ENCODE peak calls at places on chromosomes 16 and 17, in ten cellular contexts. M, I, J, V, T, R, F, P, X and Q are unnamed samples.

GRCh38 chr17:63622571-63623390 is 564 bp downstream of the MAP3K3 start:
- DNase-seq in R (peak), F (peak), X (peak), I (peak), M (no peak), V (peak), J (peak), T (peak), P (peak), Q (peak)

GRCh38 chr16:24853830-24854229 is 8.1 kb downstream of the SLC5A11 start:
- DNase-seq in V (no peak), F (no peak), I (no peak), T (no peak), X (no peak), R (no peak), J (peak), P (peak), M (no peak), Q (no peak)

GRCh38 chr17:79831367-79832210 is 7.7 kb downstream of the CBX4 start:
- DNase-seq in R (no peak), X (no peak), P (no peak), M (no peak), V (no peak), I (peak), F (peak), T (peak), J (no peak), Q (no peak)

GRCh38 chr17:65593870-65594584 is 32.6 kb upstream of the AXIN2 start:
- DNase-seq in J (peak), V (no peak), T (peak), P (no peak), R (no peak), I (no peak), X (no peak), F (no peak), M (no peak), Q (no peak)

GRCh38 chr16:68347605-68348004 is 36.8 kb downstream of the PRMT7 start:
- DNase-seq in R (no peak), M (no peak), I (no peak), T (no peak), F (no peak), P (no peak), X (no peak), V (no peak), J (no peak), Q (no peak)

GRCh38 chr17:59753522-59754467 is 46.3 kb downstream of the VMP1 start:
- DNase-seq in F (no peak), T (peak), R (no peak), J (peak), P (peak), I (no peak), V (no peak), X (no peak), M (peak), Q (no peak)

GRCh38 chr16:28212532-28212873 is 738 bp upstream of the XPO6 start:
- DNase-seq in I (no peak), F (no peak), P (peak), X (peak), T (no peak), J (peak), M (no peak), R (no peak), V (no peak), Q (no peak)

GRCh38 chr16:53768593-53768992 is 64.6 kb downstream of the FTO start:
- DNase-seq in T (no peak), V (no peak), F (no peak), X (no peak), M (peak), P (peak), R (no peak), J (peak), I (peak), Q (no peak)

GRCh38 chr17:67171560-67171959 is 73.4 kb downstream of the HELZ start:
- DNase-seq in J (no peak), M (no peak), X (no peak), V (no peak), R (no peak), F (no peak), I (no peak), T (no peak), P (no peak), Q (no peak)

GRCh38 chr17:19021622-19022083 is 17.1 kb upstream of the FAM83G start:
- DNase-seq in M (no peak), V (no peak), R (no peak), F (peak), T (peak), J (no peak), I (no peak), P (no peak), X (peak), Q (no peak)

GRCh38 chr16:66845791-66846221 is 1.6 kb downstream of the CA7 start:
- DNase-seq in V (peak), R (no peak), P (peak), F (no peak), J (no peak), I (no peak), X (no peak), T (no peak), M (no peak), Q (no peak)

GRCh38 chr16:89045181-89045815 is 48.4 kb upstream of the ACSF3 start:
- DNase-seq in V (peak), X (no peak), M (no peak), I (no peak), P (no peak), J (no peak), R (no peak), T (no peak), F (no peak), Q (no peak)

GRCh38 chr17:1060991-1061390 is 64.1 kb downstream of the TIMM22 start:
- DNase-seq in X (no peak), I (peak), R (no peak), M (peak), V (peak), P (peak), T (no peak), F (peak), J (peak), Q (no peak)

GRCh38 chr17:77723909-77724875 is 234.3 kb upstream of the TNRC6C start:
- DNase-seq in T (no peak), R (no peak), J (no peak), I (no peak), F (no peak), X (no peak), M (no peak), V (no peak), P (no peak), Q (no peak)

GRCh38 chr17:3667366-3668278 is 756 bp downstream of the TAX1BP3 start:
- DNase-seq in F (peak), T (peak), J (peak), V (peak), M (peak), P (peak), X (peak), R (peak), I (peak), Q (no peak)

GRCh38 chr17:76080207-76080933 is 1.4 kb downstream of the ZACN start:
- DNase-seq in V (no peak), T (peak), J (no peak), X (no peak), I (no peak), R (no peak), M (no peak), P (no peak), F (no peak), Q (no peak)

GRCh38 chr17:42050360-42051012 is at the start of gene C17orf113:
- DNase-seq in I (peak), X (peak), M (no peak), T (peak), R (peak), V (no peak), P (no peak), J (peak), F (peak), Q (peak)

GRCh38 chr16:1781758-1782407 is 488 bp downstream of the SPSB3 start:
- DNase-seq in F (peak), V (no peak), I (no peak), X (peak), M (no peak), P (no peak), J (peak), R (no peak), T (peak), Q (peak)

GRCh38 chr17:17108681-17109049 is 66.4 kb downstream of the MPRIP start:
- DNase-seq in P (no peak), R (no peak), F (peak), I (peak), J (no peak), X (no peak), M (no peak), V (no peak), T (no peak), Q (no peak)

GRCh38 chr17:73954981-73955380 is 248.5 kb upstream of the RPL38 start:
- DNase-seq in I (no peak), M (no peak), P (no peak), V (no peak), T (no peak), J (no peak), F (peak), X (no peak), R (no peak), Q (no peak)

GRCh38 chr16:68367034-68367433 is 56.2 kb downstream of the PRMT7 start:
- DNase-seq in X (peak), F (peak), I (no peak), V (peak), P (peak), R (no peak), T (peak), J (no peak), M (peak), Q (no peak)

GRCh38 chr17:15981208-15981607 is 18.3 kb downstream of the ZSWIM7 start:
- DNase-seq in P (no peak), X (no peak), R (no peak), T (no peak), V (no peak), F (no peak), I (no peak), M (no peak), J (no peak), Q (no peak)

GRCh38 chr17:420479-421175 is 68.0 kb upstream of the RPH3AL start:
- DNase-seq in X (no peak), T (no peak), V (no peak), R (no peak), M (no peak), F (no peak), P (no peak), J (no peak), I (no peak), Q (no peak)

GRCh38 chr17:4017377-4017776 is 53.1 kb upstream of the ATP2A3 start:
- DNase-seq in M (no peak), F (no peak), R (no peak), P (no peak), T (no peak), X (no peak), J (no peak), I (no peak), V (no peak), Q (no peak)

GRCh38 chr17:68847711-68848110 is 107.5 kb downstream of the ABCA8 start:
- DNase-seq in I (no peak), F (no peak), X (no peak), P (no peak), T (no peak), V (no peak), M (no peak), J (no peak), R (no peak), Q (no peak)

GRCh38 chr17:76208120-76208519 is 32.2 kb downstream of the RNF157 start:
- DNase-seq in X (no peak), J (no peak), V (no peak), T (no peak), M (no peak), I (no peak), P (no peak), F (no peak), R (no peak), Q (no peak)

GRCh38 chr16:15427648-15428239 is 6.6 kb upstream of the BMERB1 start:
- DNase-seq in P (peak), T (peak), V (no peak), F (peak), X (peak), I (peak), J (peak), M (peak), R (no peak), Q (peak)

GRCh38 chr17:57602896-57603295 is 142.2 kb downstream of the CCDC182 start:
- DNase-seq in F (no peak), X (no peak), P (no peak), T (no peak), R (no peak), J (no peak), V (no peak), I (no peak), M (no peak), Q (no peak)

GRCh38 chr17:37050905-37051304 is 102.2 kb downstream of the AATF start:
- DNase-seq in P (peak), M (no peak), J (peak), R (no peak), T (no peak), V (no peak), X (no peak), F (no peak), I (no peak), Q (no peak)

GRCh38 chr16:58464047-58464915 is 35.7 kb upstream of the NDRG4 start:
- DNase-seq in X (peak), T (peak), J (no peak), M (no peak), P (no peak), I (no peak), F (no peak), V (no peak), R (no peak), Q (peak)

DNA sequence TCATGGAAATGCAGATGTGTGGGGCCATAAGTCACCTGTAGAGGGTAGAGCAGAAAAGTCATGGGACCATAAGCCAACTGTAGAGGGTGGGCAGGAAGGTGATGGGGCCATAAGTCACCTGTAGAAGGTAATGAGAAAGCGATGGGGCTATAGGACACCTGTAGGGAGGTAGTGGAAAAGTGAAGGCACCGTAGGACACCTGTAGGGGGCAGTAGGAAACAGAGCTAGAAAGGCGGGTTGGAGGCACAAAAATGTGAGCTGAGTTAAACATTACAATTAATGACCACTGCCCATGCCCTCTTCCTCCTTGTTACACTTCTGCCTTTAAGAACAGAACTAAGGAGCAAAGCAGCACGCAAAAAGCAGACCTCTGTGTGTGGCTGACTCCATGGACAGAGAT is 150.1 kb downstream of the SHISA6 start:
- DNase-seq in I (no peak), J (no peak), M (no peak), F (no peak), R (no peak), V (no peak), T (peak), P (no peak), X (no peak), Q (no peak)
- TF ChIP-seq CTCF in I (no peak), J (no peak), M (no peak), F (no peak), R (no peak), V (no peak), T (peak), P (peak), X (no peak), Q (no peak)

GRCh38 chr16:21685034-21685455 is 21.3 kb downstream of the OTOA start:
- DNase-seq in P (no peak), M (no peak), I (no peak), T (peak), F (no peak), J (no peak), X (peak), R (no peak), V (no peak), Q (no peak)

GRCh38 chr16:21683184-21683583 is 19.4 kb downstream of the OTOA start:
- DNase-seq in X (no peak), M (no peak), R (no peak), T (no peak), F (no peak), V (no peak), J (no peak), I (no peak), P (no peak), Q (no peak)

GRCh38 chr16:21689107-21689506 is 25.3 kb downstream of the OTOA start:
- DNase-seq in I (no peak), T (no peak), M (no peak), R (no peak), P (no peak), V (no peak), F (no peak), J (no peak), X (no peak), Q (no peak)

DNA sequence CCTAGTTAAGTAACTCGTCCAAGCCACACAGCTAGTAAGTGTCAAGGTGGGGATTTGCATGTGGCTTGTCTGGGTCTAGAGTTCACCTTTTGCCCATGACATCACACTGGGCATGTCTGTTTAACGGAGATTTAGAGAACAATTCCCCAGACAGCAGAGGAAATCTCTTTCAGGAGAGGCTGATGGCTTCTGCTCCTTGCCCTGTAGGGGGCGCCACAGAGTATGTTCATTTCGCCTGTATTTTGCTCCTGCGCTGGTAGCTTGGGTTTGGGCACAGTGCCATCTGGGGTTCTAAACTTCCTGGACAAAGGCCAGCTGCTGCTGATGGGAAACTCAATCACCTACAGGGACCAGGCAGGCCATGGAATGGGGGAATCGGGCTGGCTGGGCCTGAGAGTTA is 20.4 kb downstream of the OTOA start:
- DNase-seq in V (no peak), M (no peak), R (no peak), X (peak), T (peak), I (no peak), F (no peak), P (peak), J (no peak), Q (peak)
- TF ChIP-seq CTCF in V (peak), M (peak), R (peak), X (peak), T (peak), I (no peak), F (no peak), P (peak), J (peak), Q (peak)

GRCh38 chr17:50103252-50103651 is 8.1 kb downstream of the PDK2 start:
- DNase-seq in M (no peak), I (no peak), F (no peak), X (no peak), J (no peak), T (no peak), R (no peak), P (no peak), V (no peak), Q (no peak)

GRCh38 chr17:50102164-50102991 is 7.2 kb downstream of the PDK2 start:
- DNase-seq in V (no peak), X (no peak), F (peak), I (peak), T (no peak), P (no peak), R (no peak), J (no peak), M (no peak), Q (no peak)

GRCh38 chr17:50100921-50101345 is 5.8 kb downstream of the PDK2 start:
- DNase-seq in F (no peak), X (no peak), V (no peak), R (no peak), J (no peak), I (no peak), T (no peak), P (no peak), M (no peak), Q (no peak)

GRCh38 chr17:50100480-50100883 is 5.3 kb downstream of the PDK2 start:
- DNase-seq in I (no peak), J (no peak), F (peak), T (no peak), X (no peak), M (no peak), P (peak), R (no peak), V (no peak), Q (no peak)

DNA sequence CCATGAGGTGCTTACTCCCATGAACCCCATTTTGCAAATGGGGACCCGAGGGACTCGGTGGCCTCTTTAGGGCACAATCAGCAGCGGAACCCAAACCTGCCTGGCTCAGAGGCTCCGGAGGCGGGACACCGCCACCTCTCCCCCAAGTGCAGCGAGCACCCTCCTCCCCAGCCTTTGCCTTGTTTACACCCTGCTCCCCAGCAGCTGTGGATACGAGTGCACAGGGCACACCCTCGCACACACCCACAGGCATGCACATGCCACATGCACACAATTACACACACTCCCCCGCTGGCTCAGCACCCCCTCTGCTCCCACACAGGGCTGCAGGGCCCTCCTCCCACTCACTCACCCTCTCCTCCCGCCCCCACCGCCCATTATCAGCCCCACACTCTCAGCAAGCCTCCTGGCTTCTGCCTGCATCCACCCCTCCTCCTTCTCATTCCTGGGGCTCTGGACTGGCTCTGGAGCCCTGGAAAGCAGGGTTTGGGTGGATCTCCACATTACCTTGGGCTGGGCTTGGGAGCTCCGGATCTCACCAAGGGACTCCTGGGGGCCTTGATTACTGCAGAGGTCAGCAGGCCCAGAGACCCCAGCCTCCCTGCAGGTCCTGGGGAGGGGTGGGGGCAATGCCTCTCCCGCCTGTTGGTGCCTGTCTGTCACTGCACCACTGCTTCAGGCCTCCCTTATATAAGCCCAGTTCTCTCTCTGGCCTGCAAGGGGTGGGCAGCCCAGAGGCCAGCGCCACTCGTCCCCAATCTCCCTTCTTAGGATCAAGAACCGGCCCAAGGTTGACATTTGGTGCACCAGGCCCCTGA is 6.4 kb downstream of the PDK2 start:
- DNase-seq in I (no peak), X (no peak), J (no peak), T (peak), F (peak), P (no peak), R (no peak), M (no peak), V (no peak), Q (no peak)
- TF ChIP-seq CTCF in I (no peak), X (no peak), J (no peak), T (peak), F (no peak), P (no peak), R (no peak), M (no peak), V (no peak), Q (no peak)

DNA sequence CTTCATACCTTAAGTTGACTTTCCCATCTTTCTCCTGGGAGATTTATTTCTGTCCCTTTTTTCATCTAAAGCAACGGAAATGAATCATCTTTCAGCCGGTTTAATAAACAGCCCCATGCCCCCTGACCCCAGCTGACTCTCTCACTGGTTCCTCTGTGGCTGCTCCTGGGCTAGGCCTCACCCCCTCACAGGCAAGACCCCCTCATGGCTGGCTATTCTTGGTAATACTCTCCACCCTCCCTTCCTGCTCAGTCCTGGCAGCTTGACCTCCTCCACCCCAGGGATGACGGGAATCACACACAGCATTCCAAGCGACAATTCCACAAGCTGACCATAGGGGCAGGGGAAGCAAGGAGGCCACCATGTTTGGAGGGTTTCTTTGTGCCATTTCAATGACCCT is 1.5 kb upstream of the ADAP2 start:
- DNase-seq in R (no peak), F (no peak), V (no peak), X (no peak), I (no peak), J (peak), P (no peak), T (peak), M (no peak), Q (no peak)
- TF ChIP-seq CTCF in R (no peak), F (no peak), V (no peak), X (no peak), I (no peak), J (peak), P (no peak), T (peak), M (no peak), Q (no peak)

GRCh38 chr16:49608801-49609200 is 235.2 kb downstream of the C16orf78 start:
- DNase-seq in F (no peak), R (no peak), M (no peak), V (no peak), J (peak), P (no peak), X (no peak), I (no peak), T (peak), Q (no peak)
- TF ChIP-seq CTCF in F (no peak), R (no peak), M (peak), V (peak), J (peak), P (peak), X (no peak), I (no peak), T (peak), Q (no peak)

GRCh38 chr16:180101-180920 is at the start of gene HBQ1:
- DNase-seq in F (no peak), P (no peak), V (no peak), T (peak), X (peak), M (no peak), I (no peak), J (peak), R (peak), Q (peak)
- TF ChIP-seq CTCF in F (no peak), P (no peak), V (peak), T (peak), X (peak), M (no peak), I (no peak), J (peak), R (peak), Q (peak)

GRCh38 chr17:29090746-29091395 is 47.9 kb downstream of the PIPOX start:
- DNase-seq in I (no peak), M (no peak), V (no peak), R (no peak), P (no peak), T (peak), X (no peak), F (no peak), J (no peak), Q (no peak)
- TF ChIP-seq CTCF in I (no peak), M (no peak), V (no peak), R (no peak), P (no peak), T (peak), X (no peak), F (no peak), J (no peak), Q (no peak)